ENCODE peak calls at places on chromosomes 2 and 18, in ten cellular contexts. One of them, this sample, is unnamed.

GRCh38 chr2:40499437-40499836 is 47.5 kb upstream of the SLC8A1 start:
- DNase-seq in GM23248: no peak
- DNase-seq in psoas muscle: no peak
- DNase-seq in colonic mucosa: no peak
- DNase-seq in CD8-positive, alpha-beta memory T cell: no peak
- DNase-seq in fibroblast of lung: no peak
- DNase-seq in GM23338: no peak
- DNase-seq in HCT116: no peak
- DNase-seq in thoracic aorta: no peak
- DNase-seq in stomach: no peak
- DNase-seq in this sample: no peak

GRCh38 chr2:12950174-12950573 is 233.4 kb downstream of the TRIB2 start:
- DNase-seq in GM23248: no peak
- DNase-seq in psoas muscle: no peak
- DNase-seq in colonic mucosa: no peak
- DNase-seq in CD8-positive, alpha-beta memory T cell: no peak
- DNase-seq in fibroblast of lung: no peak
- DNase-seq in GM23338: no peak
- DNase-seq in HCT116: no peak
- DNase-seq in thoracic aorta: no peak
- DNase-seq in stomach: no peak
- DNase-seq in this sample: no peak

GRCh38 chr2:16773080-16773713 is 107.6 kb upstream of the CYRIA start:
- DNase-seq in GM23248: peak; percentile 74
- DNase-seq in psoas muscle: no peak
- DNase-seq in colonic mucosa: no peak
- DNase-seq in CD8-positive, alpha-beta memory T cell: no peak
- DNase-seq in fibroblast of lung: peak; percentile 51
- DNase-seq in GM23338: peak; percentile 78
- DNase-seq in HCT116: peak; percentile 36
- DNase-seq in thoracic aorta: no peak
- DNase-seq in stomach: peak; percentile 38
- DNase-seq in this sample: no peak

GRCh38 chr2:201831469-201831868 is 25.1 kb downstream of the CDK15 start:
- DNase-seq in GM23248: peak; percentile 83
- DNase-seq in psoas muscle: no peak
- DNase-seq in colonic mucosa: no peak
- DNase-seq in CD8-positive, alpha-beta memory T cell: no peak
- DNase-seq in fibroblast of lung: peak; percentile 100
- DNase-seq in GM23338: no peak
- DNase-seq in HCT116: no peak
- DNase-seq in thoracic aorta: no peak
- DNase-seq in stomach: no peak
- DNase-seq in this sample: no peak

GRCh38 chr2:241895427-241895731 is 25.9 kb downstream of the RTP5 start:
- DNase-seq in GM23248: no peak
- DNase-seq in psoas muscle: no peak
- DNase-seq in colonic mucosa: no peak
- DNase-seq in CD8-positive, alpha-beta memory T cell: no peak
- DNase-seq in fibroblast of lung: no peak
- DNase-seq in GM23338: no peak
- DNase-seq in HCT116: no peak
- DNase-seq in thoracic aorta: no peak
- DNase-seq in stomach: no peak
- DNase-seq in this sample: peak; percentile 46

GRCh38 chr2:176081451-176081992 is 2.2 kb downstream of the EVX2 start:
- DNase-seq in GM23248: no peak
- DNase-seq in psoas muscle: no peak
- DNase-seq in colonic mucosa: no peak
- DNase-seq in CD8-positive, alpha-beta memory T cell: no peak
- DNase-seq in fibroblast of lung: no peak
- DNase-seq in GM23338: no peak
- DNase-seq in HCT116: no peak
- DNase-seq in thoracic aorta: no peak
- DNase-seq in stomach: no peak
- DNase-seq in this sample: no peak

GRCh38 chr2:232043966-232044365 is 82.5 kb downstream of the DIS3L2 start:
- DNase-seq in GM23248: no peak
- DNase-seq in psoas muscle: no peak
- DNase-seq in colonic mucosa: no peak
- DNase-seq in CD8-positive, alpha-beta memory T cell: no peak
- DNase-seq in fibroblast of lung: no peak
- DNase-seq in GM23338: no peak
- DNase-seq in HCT116: no peak
- DNase-seq in thoracic aorta: no peak
- DNase-seq in stomach: no peak
- DNase-seq in this sample: no peak

GRCh38 chr2:161992526-161992925 is 81.5 kb downstream of the DPP4 start:
- DNase-seq in GM23248: no peak
- DNase-seq in psoas muscle: no peak
- DNase-seq in colonic mucosa: no peak
- DNase-seq in CD8-positive, alpha-beta memory T cell: no peak
- DNase-seq in fibroblast of lung: peak; percentile 36
- DNase-seq in GM23338: no peak
- DNase-seq in HCT116: no peak
- DNase-seq in thoracic aorta: no peak
- DNase-seq in stomach: no peak
- DNase-seq in this sample: no peak

GRCh38 chr2:120940726-120941256 is 205.1 kb downstream of the GLI2 start:
- DNase-seq in GM23248: no peak
- DNase-seq in psoas muscle: no peak
- DNase-seq in colonic mucosa: no peak
- DNase-seq in CD8-positive, alpha-beta memory T cell: no peak
- DNase-seq in fibroblast of lung: no peak
- DNase-seq in GM23338: no peak
- DNase-seq in HCT116: no peak
- DNase-seq in thoracic aorta: no peak
- DNase-seq in stomach: no peak
- DNase-seq in this sample: no peak

GRCh38 chr2:67182884-67183283 is 214.2 kb upstream of the ETAA1 start:
- DNase-seq in GM23248: no peak
- DNase-seq in psoas muscle: no peak
- DNase-seq in colonic mucosa: no peak
- DNase-seq in CD8-positive, alpha-beta memory T cell: no peak
- DNase-seq in fibroblast of lung: no peak
- DNase-seq in GM23338: no peak
- DNase-seq in HCT116: no peak
- DNase-seq in thoracic aorta: no peak
- DNase-seq in stomach: no peak
- DNase-seq in this sample: no peak

GRCh38 chr2:52844701-52845423 is 922.7 kb upstream of the CHAC2 start:
- DNase-seq in GM23248: no peak
- DNase-seq in psoas muscle: no peak
- DNase-seq in colonic mucosa: no peak
- DNase-seq in CD8-positive, alpha-beta memory T cell: no peak
- DNase-seq in fibroblast of lung: peak; percentile 51
- DNase-seq in GM23338: peak; percentile 56
- DNase-seq in HCT116: no peak
- DNase-seq in thoracic aorta: no peak
- DNase-seq in stomach: no peak
- DNase-seq in this sample: no peak

GRCh38 chr2:3199660-3200345 is 177.8 kb downstream of the EIPR1 start:
- DNase-seq in GM23248: no peak
- DNase-seq in psoas muscle: no peak
- DNase-seq in colonic mucosa: no peak
- DNase-seq in CD8-positive, alpha-beta memory T cell: no peak
- DNase-seq in fibroblast of lung: no peak
- DNase-seq in GM23338: no peak
- DNase-seq in HCT116: no peak
- DNase-seq in thoracic aorta: no peak
- DNase-seq in stomach: no peak
- DNase-seq in this sample: no peak

GRCh38 chr18:25164211-25164836 is 187.6 kb downstream of the ZNF521 start:
- DNase-seq in GM23248: peak; percentile 8
- DNase-seq in psoas muscle: no peak
- DNase-seq in colonic mucosa: no peak
- DNase-seq in CD8-positive, alpha-beta memory T cell: no peak
- DNase-seq in fibroblast of lung: no peak
- DNase-seq in GM23338: no peak
- DNase-seq in HCT116: no peak
- DNase-seq in thoracic aorta: no peak
- DNase-seq in stomach: no peak
- DNase-seq in this sample: no peak

GRCh38 chr18:77074431-77074830 is 58.2 kb downstream of the MBP start:
- DNase-seq in GM23248: no peak
- DNase-seq in psoas muscle: no peak
- DNase-seq in colonic mucosa: no peak
- DNase-seq in CD8-positive, alpha-beta memory T cell: no peak
- DNase-seq in fibroblast of lung: no peak
- DNase-seq in GM23338: no peak
- DNase-seq in HCT116: no peak
- DNase-seq in thoracic aorta: no peak
- DNase-seq in stomach: no peak
- DNase-seq in this sample: no peak

GRCh38 chr2:232633413-232634318 is at the start of gene EFHD1:
- DNase-seq in GM23248: peak; percentile 50
- DNase-seq in psoas muscle: peak; percentile 85
- DNase-seq in colonic mucosa: peak; percentile 77
- DNase-seq in CD8-positive, alpha-beta memory T cell: peak; percentile 54
- DNase-seq in fibroblast of lung: peak; percentile 66
- DNase-seq in GM23338: peak; percentile 89
- DNase-seq in HCT116: no peak
- DNase-seq in thoracic aorta: peak; percentile 46
- DNase-seq in stomach: peak; percentile 75
- DNase-seq in this sample: peak; percentile 89

GRCh38 chr18:58599106-58599505 is 29.8 kb downstream of the ALPK2 start:
- DNase-seq in GM23248: peak; percentile 31
- DNase-seq in psoas muscle: no peak
- DNase-seq in colonic mucosa: no peak
- DNase-seq in CD8-positive, alpha-beta memory T cell: no peak
- DNase-seq in fibroblast of lung: peak; percentile 82
- DNase-seq in GM23338: no peak
- DNase-seq in HCT116: no peak
- DNase-seq in thoracic aorta: no peak
- DNase-seq in stomach: no peak
- DNase-seq in this sample: no peak

GRCh38 chr2:154699560-154699901 is 1.0 kb downstream of the KCNJ3 start:
- DNase-seq in GM23248: no peak
- DNase-seq in psoas muscle: no peak
- DNase-seq in colonic mucosa: no peak
- DNase-seq in CD8-positive, alpha-beta memory T cell: no peak
- DNase-seq in fibroblast of lung: no peak
- DNase-seq in GM23338: peak; percentile 30
- DNase-seq in HCT116: no peak
- DNase-seq in thoracic aorta: no peak
- DNase-seq in stomach: no peak
- DNase-seq in this sample: no peak

GRCh38 chr2:181553244-181553643 is 96.1 kb downstream of the ITGA4 start:
- DNase-seq in GM23248: no peak
- DNase-seq in psoas muscle: no peak
- DNase-seq in colonic mucosa: no peak
- DNase-seq in CD8-positive, alpha-beta memory T cell: no peak
- DNase-seq in fibroblast of lung: no peak
- DNase-seq in GM23338: no peak
- DNase-seq in HCT116: no peak
- DNase-seq in thoracic aorta: no peak
- DNase-seq in stomach: no peak
- DNase-seq in this sample: no peak

GRCh38 chr2:218218409-218219185 is 1.6 kb downstream of the ARPC2 start:
- DNase-seq in GM23248: peak; percentile 36
- DNase-seq in psoas muscle: no peak
- DNase-seq in colonic mucosa: no peak
- DNase-seq in CD8-positive, alpha-beta memory T cell: no peak
- DNase-seq in fibroblast of lung: no peak
- DNase-seq in GM23338: no peak
- DNase-seq in HCT116: no peak
- DNase-seq in thoracic aorta: no peak
- DNase-seq in stomach: no peak
- DNase-seq in this sample: no peak

GRCh38 chr2:235889302-235889630 is 278.9 kb downstream of the GBX2 start:
- DNase-seq in GM23248: no peak
- DNase-seq in psoas muscle: no peak
- DNase-seq in colonic mucosa: no peak
- DNase-seq in CD8-positive, alpha-beta memory T cell: no peak
- DNase-seq in fibroblast of lung: no peak
- DNase-seq in GM23338: no peak
- DNase-seq in HCT116: no peak
- DNase-seq in thoracic aorta: no peak
- DNase-seq in stomach: no peak
- DNase-seq in this sample: no peak
- H3K36me3 ChIP-seq in GM23248: no peaks in the 10 kb centered on the region
- H3K36me3 ChIP-seq in psoas muscle: no peaks in the 10 kb centered on the region
- H3K36me3 ChIP-seq in colonic mucosa: no peaks in the 10 kb centered on the region
- H3K36me3 ChIP-seq in CD8-positive, alpha-beta memory T cell: no peaks in the 10 kb centered on the region
- H3K36me3 ChIP-seq in fibroblast of lung: no peaks in the 10 kb centered on the region
- H3K36me3 ChIP-seq in GM23338: peaks cover 3% of the 10 kb centered on the region
- H3K36me3 ChIP-seq in HCT116: no peaks in the 10 kb centered on the region
- H3K36me3 ChIP-seq in thoracic aorta: peaks cover 6% of the 10 kb centered on the region
- H3K36me3 ChIP-seq in stomach: peaks cover 46% of the 10 kb centered on the region
- H3K36me3 ChIP-seq in this sample: no peaks in the 10 kb centered on the region

DNA sequence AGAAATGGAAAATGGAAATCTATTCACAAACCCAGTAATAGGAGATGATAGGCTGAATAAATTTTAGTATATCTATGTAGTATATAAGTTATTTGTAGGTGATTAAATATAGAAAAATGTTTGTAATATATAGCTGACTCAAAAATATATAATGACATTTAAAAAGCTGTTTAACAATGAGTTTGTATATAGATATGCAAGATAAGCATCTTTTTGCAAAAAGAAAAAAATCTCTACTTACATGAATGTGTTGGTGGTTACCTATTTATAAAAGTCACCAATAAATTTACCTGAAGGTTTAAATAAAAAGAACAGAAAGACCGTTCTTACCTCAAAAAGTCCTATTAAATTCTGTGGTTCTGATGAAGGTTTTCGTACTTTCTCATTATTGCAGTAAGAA is 71.3 kb downstream of the LRPPRC start:
- DNase-seq in GM23248: no peak
- DNase-seq in psoas muscle: no peak
- DNase-seq in colonic mucosa: no peak
- DNase-seq in CD8-positive, alpha-beta memory T cell: no peak
- DNase-seq in fibroblast of lung: no peak
- DNase-seq in GM23338: no peak
- DNase-seq in HCT116: no peak
- DNase-seq in thoracic aorta: no peak
- DNase-seq in stomach: no peak
- DNase-seq in this sample: no peak
- H3K36me3 ChIP-seq in GM23248: peaks cover 26% of the 10 kb centered on the region
- H3K36me3 ChIP-seq in psoas muscle: peaks cover 5% of the 10 kb centered on the region
- H3K36me3 ChIP-seq in colonic mucosa: no peaks in the 10 kb centered on the region
- H3K36me3 ChIP-seq in CD8-positive, alpha-beta memory T cell: no peaks in the 10 kb centered on the region
- H3K36me3 ChIP-seq in fibroblast of lung: no peaks in the 10 kb centered on the region
- H3K36me3 ChIP-seq in GM23338: peaks cover 60% of the 10 kb centered on the region
- H3K36me3 ChIP-seq in HCT116: peaks cover 55% of the 10 kb centered on the region
- H3K36me3 ChIP-seq in thoracic aorta: peaks cover 18% of the 10 kb centered on the region
- H3K36me3 ChIP-seq in stomach: peaks cover 62% of the 10 kb centered on the region
- H3K36me3 ChIP-seq in this sample: peaks cover 3% of the 10 kb centered on the region

GRCh38 chr2:71358931-71359671 is 27.5 kb downstream of the ZNF638 start:
- DNase-seq in GM23248: peak; percentile 93
- DNase-seq in psoas muscle: peak; percentile 57
- DNase-seq in colonic mucosa: no peak
- DNase-seq in CD8-positive, alpha-beta memory T cell: no peak
- DNase-seq in fibroblast of lung: peak; percentile 87
- DNase-seq in GM23338: no peak
- DNase-seq in HCT116: no peak
- DNase-seq in thoracic aorta: no peak
- DNase-seq in stomach: no peak
- DNase-seq in this sample: no peak
- H3K36me3 ChIP-seq in GM23248: peaks cover 63% of the 10 kb centered on the region
- H3K36me3 ChIP-seq in psoas muscle: peaks cover 12% of the 10 kb centered on the region
- H3K36me3 ChIP-seq in colonic mucosa: no peaks in the 10 kb centered on the region
- H3K36me3 ChIP-seq in CD8-positive, alpha-beta memory T cell: peaks cover 39% of the 10 kb centered on the region
- H3K36me3 ChIP-seq in fibroblast of lung: peaks cover 7% of the 10 kb centered on the region
- H3K36me3 ChIP-seq in GM23338: peaks cover 9% of the 10 kb centered on the region
- H3K36me3 ChIP-seq in HCT116: peaks cover 26% of the 10 kb centered on the region
- H3K36me3 ChIP-seq in thoracic aorta: peaks cover 30% of the 10 kb centered on the region
- H3K36me3 ChIP-seq in stomach: peaks cover 77% of the 10 kb centered on the region
- H3K36me3 ChIP-seq in this sample: no peaks in the 10 kb centered on the region

GRCh38 chr2:24863636-24864035 is 56.4 kb downstream of the ADCY3 start:
- DNase-seq in GM23248: no peak
- DNase-seq in psoas muscle: no peak
- DNase-seq in colonic mucosa: no peak
- DNase-seq in CD8-positive, alpha-beta memory T cell: no peak
- DNase-seq in fibroblast of lung: peak; percentile 48
- DNase-seq in GM23338: no peak
- DNase-seq in HCT116: no peak
- DNase-seq in thoracic aorta: no peak
- DNase-seq in stomach: no peak
- DNase-seq in this sample: no peak
- H3K36me3 ChIP-seq in GM23248: no peaks in the 10 kb centered on the region
- H3K36me3 ChIP-seq in psoas muscle: no peaks in the 10 kb centered on the region
- H3K36me3 ChIP-seq in colonic mucosa: no peaks in the 10 kb centered on the region
- H3K36me3 ChIP-seq in CD8-positive, alpha-beta memory T cell: no peaks in the 10 kb centered on the region
- H3K36me3 ChIP-seq in fibroblast of lung: no peaks in the 10 kb centered on the region
- H3K36me3 ChIP-seq in GM23338: no peaks in the 10 kb centered on the region
- H3K36me3 ChIP-seq in HCT116: peaks cover 4% of the 10 kb centered on the region
- H3K36me3 ChIP-seq in thoracic aorta: no peaks in the 10 kb centered on the region
- H3K36me3 ChIP-seq in stomach: no peaks in the 10 kb centered on the region
- H3K36me3 ChIP-seq in this sample: no peaks in the 10 kb centered on the region